ENCODE peak calls at places on chromosome 6, in seven cellular contexts. A is lower lobe of right lung, V is heart right ventricle, Q is mammary epithelial cell, T is cardiac muscle cell, L is WERI-Rb-1, J is AG10803. C is an unnamed sample.
A peak's percentile ranks its signal among the peaks of the same experiment; 100 is the strongest.

GRCh38 chr6:142940487-142940886 is 4.5 kb downstream of the HIVEP2 start:
- DNase-seq in L (no peak), A (no peak), V (no peak), J (peak; percentile 47), Q (no peak), T (no peak), C (peak; percentile 81)

GRCh38 chr6:27241443-27241842 is 6.1 kb upstream of the PRSS16 start:
- DNase-seq in Q (no peak), J (no peak), T (no peak), V (no peak), A (no peak), L (no peak), C (no peak)

GRCh38 chr6:156597130-156597529 is 180.0 kb upstream of the ARID1B start:
- DNase-seq in L (no peak), T (no peak), A (no peak), J (no peak), V (no peak), Q (no peak), C (no peak)

GRCh38 chr6:138331984-138332383 is 45.7 kb upstream of the SMIM28 start:
- DNase-seq in A (no peak), J (no peak), T (no peak), V (no peak), L (no peak), Q (no peak), C (no peak)

GRCh38 chr6:158270389-158271127 is 41.7 kb upstream of the TULP4 start:
- DNase-seq in L (no peak), T (no peak), A (no peak), V (peak; percentile 20), J (no peak), Q (no peak), C (no peak)

GRCh38 chr6:3290501-3291211 is 31.9 kb downstream of the PSMG4 start:
- DNase-seq in L (no peak), Q (no peak), J (no peak), A (no peak), T (no peak), V (no peak), C (no peak)

GRCh38 chr6:54291738-54292137 is 16.5 kb upstream of the TINAG start:
- DNase-seq in T (no peak), J (peak; percentile 64), L (no peak), Q (peak; percentile 86), A (no peak), V (no peak), C (peak; percentile 39)

GRCh38 chr6:142671791-142672190 is 273.2 kb downstream of the HIVEP2 start:
- DNase-seq in T (no peak), Q (no peak), L (no peak), J (no peak), V (no peak), A (no peak), C (no peak)

DNA sequence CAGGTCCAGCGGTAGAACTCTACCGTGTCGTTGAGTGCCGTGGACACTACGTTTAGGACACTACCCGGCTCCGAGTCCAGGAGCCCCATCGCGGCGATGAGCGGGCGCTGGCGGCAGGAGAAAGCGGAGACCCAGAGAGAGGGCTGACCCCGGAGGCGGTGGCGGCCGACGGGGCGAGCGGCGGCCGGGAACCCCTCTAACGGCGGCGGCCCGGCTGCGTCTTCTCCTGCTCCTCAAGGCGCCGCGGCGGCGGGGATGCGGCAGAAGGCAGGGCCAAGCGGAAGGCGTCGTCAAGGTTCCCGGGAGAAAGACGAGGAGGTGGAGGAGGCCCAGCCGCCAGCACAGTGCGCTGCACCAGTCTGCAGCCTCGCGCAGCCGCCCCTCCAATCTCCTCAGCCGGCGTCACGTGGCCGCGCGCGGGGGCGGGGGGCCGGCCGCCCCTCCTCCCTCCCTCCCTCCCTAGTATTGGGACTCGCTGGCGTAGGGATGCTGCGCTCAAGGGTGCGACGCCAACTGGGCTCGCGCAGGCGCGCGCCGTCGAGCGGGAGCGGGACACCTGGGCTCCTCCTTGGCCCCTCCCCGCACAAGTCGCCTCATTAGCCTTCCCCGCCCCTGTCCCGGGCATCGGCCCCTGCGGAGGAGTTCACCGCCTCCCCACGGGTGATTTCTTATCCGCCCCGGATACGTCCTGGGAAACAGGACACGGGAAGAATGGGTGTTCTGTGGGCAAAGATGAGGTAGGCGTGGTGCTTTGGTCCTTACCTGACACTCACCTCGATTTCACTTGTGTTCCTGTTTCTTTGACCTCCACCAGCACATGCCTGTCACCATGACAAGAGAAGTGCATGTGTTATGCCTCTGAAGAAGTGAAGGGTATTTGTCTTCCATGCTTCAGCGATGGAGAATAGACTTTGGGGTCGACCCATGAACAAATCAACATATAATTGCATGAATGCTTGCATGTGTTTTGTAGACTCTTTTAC is at the start of gene ELOVL4:
- DNase-seq in T (peak; percentile 85), Q (peak; percentile 92), J (peak; percentile 69), L (peak; percentile 95), V (peak; percentile 43), A (peak; percentile 47), C (peak; percentile 78)
- H3K4me3 ChIP-seq in T (peak within 1 kb of the TSS; percentile 59), Q (peak within 1 kb of the TSS; percentile 81), J (peak within 1 kb of the TSS; percentile 79), L (peak within 1 kb of the TSS; percentile 92), V (peak within 1 kb of the TSS; percentile 23), A (peak within 1 kb of the TSS; percentile 56), C (peak within 1 kb of the TSS; percentile 79)

DNA sequence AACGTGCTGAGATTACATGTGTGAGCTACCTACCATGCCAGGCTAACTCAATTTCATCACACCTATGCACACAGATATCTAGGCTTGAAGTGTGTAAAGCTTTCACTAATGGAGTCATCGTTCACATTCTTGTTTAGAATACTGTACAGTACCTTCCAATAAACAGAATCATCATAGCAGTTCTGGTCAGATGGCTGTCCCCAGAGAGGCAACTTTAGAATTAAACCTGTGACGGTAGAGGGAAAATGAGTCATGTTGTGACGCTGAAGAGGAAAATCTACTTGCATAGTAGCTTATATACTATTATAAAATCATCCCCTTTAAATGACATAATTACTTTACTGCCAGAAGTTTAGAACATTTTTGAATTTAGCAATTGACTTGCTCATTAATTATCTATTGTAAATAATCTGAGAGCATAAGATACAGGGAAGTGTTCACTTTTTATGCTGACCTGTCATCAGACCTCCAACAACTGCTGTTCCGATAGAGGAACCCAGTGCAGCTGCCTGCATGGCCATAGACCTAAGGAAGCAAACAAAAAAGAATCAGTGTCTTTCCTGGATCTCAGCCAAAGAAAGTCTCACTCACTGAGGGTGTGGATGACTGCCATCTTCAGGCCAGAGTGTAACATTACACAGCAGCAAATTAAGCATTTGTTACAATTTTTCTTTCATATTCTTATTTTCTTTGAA is 29.8 kb downstream of the RHAG start:
- DNase-seq in T (peak; percentile 90), A (no peak), V (peak; percentile 32), L (peak; percentile 46), J (peak; percentile 81), Q (peak; percentile 70), C (peak; percentile 93)
- TF ChIP-seq CTCF in T (peak; percentile 79), A (peak; percentile 75), V (peak; percentile 76), L (peak; percentile 85), J (peak; percentile 89), Q (peak; percentile 83), C (peak; percentile 93)

GRCh38 chr6:44076016-44076365 is 51.3 kb downstream of the MRPL14 start:
- DNase-seq in Q (no peak), V (no peak), A (no peak), J (no peak), T (no peak), L (no peak), C (no peak)

GRCh38 chr6:44078219-44078794 is 48.9 kb downstream of the MRPL14 start:
- DNase-seq in A (no peak), J (no peak), T (no peak), V (no peak), L (no peak), Q (no peak), C (no peak)

GRCh38 chr6:44077201-44077946 is 49.9 kb downstream of the MRPL14 start:
- DNase-seq in L (no peak), T (no peak), V (no peak), Q (no peak), A (no peak), J (no peak), C (no peak)

GRCh38 chr6:44075137-44076015 is 51.9 kb downstream of the MRPL14 start:
- DNase-seq in L (no peak), Q (no peak), J (no peak), V (no peak), T (no peak), A (no peak), C (no peak)

DNA sequence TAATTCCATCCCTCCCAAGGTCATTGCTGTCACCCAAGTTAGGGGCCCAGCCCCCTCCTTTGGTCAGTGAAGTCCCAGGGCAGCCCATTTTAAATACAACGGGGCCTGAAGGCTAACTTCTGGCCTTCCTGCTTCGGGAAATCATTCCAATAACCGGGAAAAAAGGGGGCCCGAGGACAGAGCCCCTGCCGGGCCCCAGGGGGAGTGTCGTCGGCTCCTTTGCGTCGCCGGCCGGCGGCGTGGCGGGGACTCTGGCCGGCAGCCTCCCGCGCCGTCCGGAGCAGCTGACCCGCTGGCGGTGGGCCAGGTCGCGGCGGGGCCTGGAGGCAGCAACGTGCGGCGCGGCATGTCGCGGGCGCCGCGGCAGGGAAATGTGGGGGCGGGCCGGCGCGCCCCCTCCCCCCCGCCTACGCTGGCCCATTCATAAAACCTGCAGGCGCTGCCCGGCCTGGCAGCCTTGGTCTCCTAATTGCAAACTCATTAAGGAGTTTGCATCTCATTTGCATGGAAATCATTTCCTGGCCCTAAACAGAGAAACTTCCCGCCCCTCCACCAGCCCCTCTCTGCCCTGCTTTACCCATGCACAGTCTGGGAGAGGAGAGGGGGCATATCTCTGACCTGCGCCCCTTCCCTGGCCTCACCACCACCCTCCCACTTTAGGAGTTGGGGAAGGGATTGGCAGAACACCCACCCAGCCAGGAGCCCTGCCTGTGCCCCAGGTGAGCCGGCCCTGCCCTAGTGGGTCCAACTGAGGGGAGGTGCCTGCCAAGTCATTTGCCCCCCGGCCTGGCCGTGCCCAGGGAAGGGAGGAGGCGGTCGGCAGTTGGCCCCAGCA is 50.7 kb downstream of the MRPL14 start:
- DNase-seq in T (peak; percentile 82), J (peak; percentile 17), A (peak; percentile 66), L (no peak), Q (no peak), V (no peak), C (peak; percentile 18)
- H3K4me3 ChIP-seq in T (no peak overlapping the region), J (no peak overlapping the region), A (peak overlapping the region; percentile 17), L (no peak overlapping the region), Q (no peak overlapping the region), V (no peak overlapping the region), C (no peak overlapping the region)

GRCh38 chr6:155499574-155499973 is 43.9 kb upstream of the NOX3 start:
- DNase-seq in J (no peak), V (no peak), L (no peak), A (no peak), T (no peak), Q (no peak), C (no peak)

GRCh38 chr6:155495011-155495768 is 39.6 kb upstream of the NOX3 start:
- DNase-seq in L (peak; percentile 21), Q (no peak), T (peak; percentile 41), V (peak; percentile 13), A (no peak), J (peak; percentile 94), C (peak; percentile 93)

GRCh38 chr6:155502393-155502792 is 46.8 kb upstream of the NOX3 start:
- DNase-seq in A (no peak), V (no peak), L (no peak), Q (no peak), T (no peak), J (no peak), C (no peak)

GRCh38 chr6:155497273-155497672 is 41.6 kb upstream of the NOX3 start:
- DNase-seq in V (no peak), T (no peak), A (no peak), L (no peak), J (no peak), Q (no peak), C (no peak)

DNA sequence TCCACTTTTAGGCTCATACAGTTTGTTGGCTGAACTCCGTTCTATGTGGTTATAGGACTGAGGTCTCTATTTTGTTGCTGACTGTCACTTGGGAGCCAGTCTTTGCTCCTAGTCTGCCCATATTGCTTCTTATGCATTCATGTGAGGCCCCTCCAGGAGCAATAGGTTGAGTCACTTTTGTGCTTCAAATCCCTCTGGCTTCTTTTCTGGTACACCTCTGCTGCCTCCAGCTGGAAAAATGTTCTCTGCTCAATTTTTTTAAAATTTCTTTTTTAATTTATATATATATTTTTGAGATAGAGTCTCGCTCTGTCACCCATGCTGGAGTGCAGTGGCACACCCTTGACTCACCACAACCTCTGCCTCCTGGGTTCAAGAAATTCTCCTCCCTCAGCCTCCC is 42.7 kb upstream of the NOX3 start:
- DNase-seq in Q (no peak), A (no peak), J (no peak), V (no peak), T (no peak), L (no peak), C (peak; percentile 21)
- TF ChIP-seq CTCF in Q (no peak), A (no peak), J (peak; percentile 24), V (no peak), T (no peak), L (no peak), C (no peak)

C was measured in fibroblast of pulmonary artery.